ENCODE peak calls at places on chromosomes 16 and 17, in four cellular contexts. G, O, S and U are unnamed samples.

GRCh38 chr16:27718136-27718766 is 168.3 kb downstream of the KATNIP start:
- DNase-seq in G (no peak), O (no peak), S (no peak), U (peak)

GRCh38 chr16:84519855-84520254 is 15.4 kb upstream of the MEAK7 start:
- DNase-seq in G (no peak), O (no peak), S (no peak), U (no peak)

GRCh38 chr17:70307430-70307829 is 138.1 kb downstream of the KCNJ2 start:
- DNase-seq in G (no peak), O (no peak), S (no peak), U (no peak)

GRCh38 chr17:28426081-28426519 is 20.1 kb upstream of the SLC46A1 start:
- DNase-seq in G (peak), O (no peak), S (no peak), U (no peak)

GRCh38 chr17:81676906-81677305 is 6.7 kb downstream of the ARL16 start:
- DNase-seq in G (no peak), O (no peak), S (no peak), U (no peak)

GRCh38 chr16:67163903-67164558 is 514 bp upstream of the HSF4 start:
- DNase-seq in G (no peak), O (no peak), S (peak), U (peak)

GRCh38 chr17:81094744-81095607 is 60.0 kb downstream of the BAIAP2 start:
- DNase-seq in G (peak), O (peak), S (no peak), U (no peak)

GRCh38 chr16:10937068-10937859 is 5.0 kb downstream of the DEXI start:
- DNase-seq in G (no peak), O (no peak), S (peak), U (peak)